ENCODE peak calls at places on chromosomes 13 and 19, in nine cellular contexts. N, S, C, U, K, B, Q, E and V are unnamed samples.

GRCh38 chr19:36377541-36378178 is 1.3 kb downstream of the ZFP14 start:
- DNase-seq in U (no peak), N (no peak), C (no peak), K (no peak), Q (no peak), S (no peak), E (no peak), B (no peak), V (no peak)

GRCh38 chr19:4493104-4493928 is 21.2 kb downstream of the HDGFL2 start:
- DNase-seq in Q (no peak), B (peak; percentile 82), U (no peak), N (no peak), S (no peak), C (no peak), K (no peak), E (no peak), V (peak; percentile 77)

GRCh38 chr19:14146789-14147216 is 10.4 kb upstream of the ASF1B start:
- DNase-seq in K (no peak), N (no peak), B (no peak), Q (no peak), S (no peak), E (no peak), U (peak; percentile 85), C (peak; percentile 84), V (no peak)

GRCh38 chr19:48487544-48487943 is 18.4 kb downstream of the CYTH2 start:
- DNase-seq in U (no peak), B (no peak), K (no peak), N (no peak), S (no peak), C (no peak), E (no peak), Q (no peak), V (no peak)

GRCh38 chr19:19613456-19613855 is 5.0 kb downstream of the PBX4 start:
- DNase-seq in K (no peak), E (no peak), B (no peak), C (no peak), U (peak; percentile 71), Q (peak; percentile 63), S (no peak), N (no peak), V (no peak)

GRCh38 chr13:40490086-40490723 is 176.2 kb downstream of the FOXO1 start:
- DNase-seq in E (no peak), S (no peak), N (peak; percentile 33), B (no peak), Q (no peak), C (no peak), U (peak; percentile 23), K (no peak), V (no peak)

GRCh38 chr19:12721656-12722565 is 1.8 kb downstream of the TNPO2 start:
- DNase-seq in E (peak; percentile 89), U (peak; percentile 63), B (no peak), Q (no peak), K (peak; percentile 94), S (peak; percentile 93), C (peak; percentile 90), N (peak; percentile 69), V (peak; percentile 91)

GRCh38 chr13:33745370-33746324 is 72.3 kb upstream of the RFC3 start:
- DNase-seq in S (no peak), U (no peak), E (no peak), C (no peak), B (no peak), Q (no peak), N (no peak), K (no peak), V (no peak)

GRCh38 chr13:70568571-70568970 is 460.3 kb upstream of the KLHL1 start:
- DNase-seq in B (no peak), S (peak; percentile 63), C (peak; percentile 51), N (no peak), K (peak; percentile 53), U (peak; percentile 59), E (peak; percentile 21), Q (peak; percentile 19), V (no peak)

DNA sequence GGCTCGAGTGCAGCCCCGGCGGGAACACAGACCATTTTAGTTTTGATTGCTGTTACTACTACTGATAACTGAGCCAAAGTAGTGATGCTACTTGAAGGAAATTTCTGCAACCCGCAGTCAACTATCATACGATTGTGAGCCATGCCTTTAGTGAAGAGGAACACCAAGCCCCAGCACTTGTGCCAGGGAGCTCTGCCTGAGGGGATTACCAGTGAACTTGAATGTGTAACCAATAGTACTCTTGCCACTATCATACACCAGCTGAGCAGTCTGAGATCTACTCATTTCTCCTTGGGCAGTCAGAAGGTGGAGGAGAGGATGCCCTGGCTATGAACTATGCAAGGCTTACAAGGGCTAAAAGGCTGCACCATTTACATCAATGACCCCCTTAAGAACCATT is 49.0 kb upstream of the N4BP2L1 start:
- DNase-seq in Q (no peak), B (no peak), E (no peak), K (no peak), C (no peak), N (no peak), S (no peak), U (no peak), V (no peak)
- TF ChIP-seq CTCF in Q (no peak), B (no peak), E (no peak), K (no peak), C (no peak), N (no peak), S (no peak), U (no peak), V (no peak)

GRCh38 chr19:41707871-41708371 is 505 bp upstream of the CEACAM5 start:
- DNase-seq in K (no peak), B (no peak), Q (no peak), N (no peak), C (no peak), S (no peak), E (no peak), U (no peak), V (no peak)

GRCh38 chr19:41708481-41708880 is at the start of gene CEACAM5:
- DNase-seq in U (no peak), E (no peak), Q (no peak), N (no peak), C (no peak), K (no peak), B (peak; percentile 63), S (no peak), V (peak; percentile 18)

GRCh38 chr19:41707502-41707812 is 969 bp upstream of the CEACAM5 start:
- DNase-seq in C (no peak), B (no peak), Q (no peak), U (no peak), K (no peak), N (no peak), E (no peak), S (peak; percentile 47), V (no peak)

GRCh38 chr19:41705393-41706174 is 2.8 kb upstream of the CEACAM5 start:
- DNase-seq in S (peak; percentile 80), B (no peak), N (no peak), C (peak; percentile 8), Q (no peak), K (peak; percentile 16), U (peak; percentile 39), E (no peak), V (no peak)

GRCh38 chr19:41706741-41707501 is 1.5 kb upstream of the CEACAM5 start:
- DNase-seq in Q (peak; percentile 69), K (peak; percentile 12), U (peak; percentile 58), B (no peak), E (peak; percentile 79), S (peak; percentile 93), N (peak; percentile 79), C (peak; percentile 6), V (peak; percentile 76)
- TF ChIP-seq CTCF in Q (peak; percentile 100), K (peak; percentile 38), U (peak; percentile 70), B (peak; percentile 31), E (peak; percentile 77), S (peak; percentile 65), N (peak; percentile 99), C (peak; percentile 49), V (peak; percentile 83)

DNA sequence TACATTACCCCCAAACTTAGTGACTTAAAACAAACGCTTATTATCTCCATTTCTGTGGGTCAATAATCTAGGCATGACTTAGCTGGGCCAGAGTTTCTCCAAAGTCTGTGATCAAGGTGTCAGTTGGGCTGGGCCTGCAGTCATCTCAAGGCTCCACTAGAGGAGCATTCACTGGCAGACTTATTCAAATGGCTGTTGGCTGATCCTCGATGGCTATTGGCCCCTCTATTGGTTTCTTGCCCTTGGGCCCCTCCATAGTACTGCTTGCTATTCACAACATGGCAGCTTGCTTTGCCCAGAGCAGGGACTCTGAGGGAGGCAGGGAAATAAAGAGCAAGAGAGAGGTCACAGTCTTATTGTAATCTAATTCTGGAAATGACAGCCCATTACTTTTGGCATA is 57.6 kb downstream of the RCBTB2 start:
- DNase-seq in K (no peak), S (peak; percentile 18), Q (no peak), B (no peak), N (no peak), C (no peak), E (no peak), U (no peak), V (no peak)
- TF ChIP-seq CTCF in K (no peak), S (no peak), Q (no peak), B (no peak), N (no peak), C (no peak), E (no peak), U (no peak), V (no peak)

GRCh38 chr19:11274533-11275086 is 12.3 kb upstream of the DOCK6 start:
- DNase-seq in N (no peak), B (no peak), Q (no peak), C (no peak), E (no peak), U (no peak), S (no peak), K (no peak), V (no peak)

GRCh38 chr19:11284535-11284934 is 11.4 kb upstream of the TSPAN16 start:
- DNase-seq in E (no peak), Q (no peak), S (no peak), N (no peak), B (no peak), K (peak; percentile 19), U (no peak), C (no peak), V (no peak)

GRCh38 chr19:11281336-11282049 is 14.5 kb upstream of the TSPAN16 start:
- DNase-seq in C (peak; percentile 39), U (peak; percentile 68), E (peak; percentile 67), B (no peak), Q (no peak), N (no peak), K (no peak), S (no peak), V (no peak)

GRCh38 chr19:11278670-11279069 is 16.3 kb upstream of the DOCK6 start:
- DNase-seq in N (no peak), S (no peak), Q (no peak), C (peak; percentile 91), E (no peak), B (no peak), U (no peak), K (no peak), V (no peak)

DNA sequence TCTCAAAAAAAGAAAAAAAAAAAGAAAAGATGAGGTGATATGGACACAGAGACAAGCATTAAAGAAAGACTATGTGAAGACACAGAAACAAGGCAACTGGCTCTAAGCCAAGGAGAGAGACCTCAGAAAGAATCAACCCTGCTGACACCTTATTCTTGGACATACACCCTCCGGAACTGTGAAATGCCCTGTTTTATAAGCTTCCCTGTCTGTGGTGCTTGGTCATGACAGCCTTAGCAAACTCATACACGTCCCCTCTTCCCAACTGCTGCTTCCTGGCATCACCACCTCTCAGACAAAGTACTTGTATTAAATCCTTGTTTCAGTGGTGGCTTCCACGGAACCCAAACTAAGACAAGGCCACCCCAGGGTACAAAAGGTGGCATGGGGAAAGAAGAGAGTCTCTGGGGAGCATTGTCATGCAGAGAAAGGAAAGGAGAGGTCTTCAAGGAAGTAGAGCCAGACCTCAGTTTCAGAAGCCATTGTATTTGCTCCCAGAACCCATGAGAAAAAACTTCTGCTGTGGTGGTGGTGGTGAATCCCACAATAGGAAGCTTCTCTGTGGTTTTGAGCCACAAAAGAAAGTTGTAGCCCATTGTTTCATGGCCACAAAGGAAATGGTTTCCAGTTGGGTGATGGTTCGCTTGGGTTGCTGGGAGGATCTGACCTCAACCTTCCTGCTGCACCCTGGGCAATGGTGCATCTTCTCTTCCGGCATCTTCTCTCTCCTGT is 16.3 kb upstream of the TSPAN16 start:
- DNase-seq in U (no peak), E (no peak), B (no peak), K (no peak), Q (no peak), N (no peak), S (no peak), C (no peak), V (no peak)
- TF ChIP-seq CTCF in U (no peak), E (no peak), B (no peak), K (no peak), Q (no peak), N (no peak), S (no peak), C (no peak), V (no peak)